ENCODE peak calls at places on chromosomes 2 and 18, in eight cellular contexts. T is activated CD4-positive, alpha-beta memory T cell treated with anti-CD3 and anti-CD28 coated beads for 36 hours; Y is KG1; W is heart right ventricle; O is iPS-NIHi11; B is GM12865; N is stimulated activated CD8-positive, alpha-beta memory T cell treated with anti-CD3 and anti-CD28 coated beads, Interleukin-2, amount 100 ng/mL, for 48 hours; H is small intestine. I is an unnamed sample.

GRCh38 chr2:55097083-55097461 is 46.8 kb upstream of the RTN4 start:
- DNase-seq in N (no peak), T (no peak), O (no peak), W (no peak), H (no peak), Y (no peak), B (no peak), I (no peak)

GRCh38 chr2:119723784-119724467 is 35.8 kb upstream of the PTPN4 start:
- DNase-seq in T (peak), O (no peak), N (no peak), W (no peak), B (no peak), Y (no peak), H (no peak), I (no peak)

GRCh38 chr2:3665886-3666612 is 8.0 kb downstream of the ALLC start:
- DNase-seq in H (no peak), O (no peak), W (no peak), N (no peak), T (no peak), Y (no peak), B (no peak), I (no peak)

GRCh38 chr2:37916512-37917082 is 8.5 kb upstream of the RMDN2 start:
- DNase-seq in O (peak), T (no peak), H (peak), B (no peak), Y (no peak), W (no peak), N (no peak), I (no peak)

GRCh38 chr2:206764673-206765241 is 371 bp downstream of the MDH1B start:
- DNase-seq in O (peak), W (no peak), Y (no peak), N (no peak), T (no peak), H (no peak), B (peak), I (no peak)

GRCh38 chr2:11411768-11412448 is 54.1 kb downstream of the E2F6 start:
- DNase-seq in Y (no peak), O (peak), N (no peak), T (no peak), H (peak), B (peak), W (no peak), I (peak)

GRCh38 chr18:3793545-3793944 is 343.6 kb downstream of the TGIF1 start:
- DNase-seq in N (no peak), T (no peak), Y (no peak), H (no peak), W (no peak), B (no peak), O (no peak), I (no peak)

GRCh38 chr2:99867690-99868089 is 274.7 kb downstream of the AFF3 start:
- DNase-seq in N (no peak), B (no peak), W (no peak), T (no peak), H (peak), O (no peak), Y (no peak), I (no peak)

GRCh38 chr2:219362524-219363164 is 25.1 kb downstream of the DNPEP start:
- DNase-seq in Y (no peak), O (no peak), W (peak), B (peak), N (no peak), H (no peak), T (peak), I (no peak)

I was measured in SK-N-MC.